ENCODE peak calls at places on chromosomes 2 and 18, in seven cellular contexts. E is A549; Y is hypothalamus; V is CD4-positive, alpha-beta memory T cell; O is endothelial cell; A is RPMI7951; D is NCI-H2081. T is an unnamed sample.
A peak's percentile ranks its signal among the peaks of the same experiment; 100 is the strongest.

GRCh38 chr2:160522951-160523700 is 29.5 kb upstream of the RBMS1 start:
- DNase-seq in V (no peak), A (peak; percentile 19), Y (no peak), O (no peak), D (no peak), E (no peak), T (no peak)

GRCh38 chr2:218783612-218784169 is 1.7 kb downstream of the CYP27A1 start:
- DNase-seq in D (no peak), Y (no peak), A (no peak), E (no peak), O (no peak), V (no peak), T (no peak)

GRCh38 chr2:25497229-25497861 is 155.6 kb upstream of the DNMT3A start:
- DNase-seq in A (no peak), V (no peak), Y (no peak), E (no peak), O (no peak), D (no peak), T (no peak)

GRCh38 chr18:31487251-31488015 is 10.5 kb upstream of the DSG2 start:
- DNase-seq in V (no peak), Y (no peak), O (no peak), D (no peak), A (peak; percentile 43), E (peak; percentile 72), T (no peak)

GRCh38 chr2:106098081-106098480 is 96.0 kb downstream of the UXS1 start:
- DNase-seq in Y (no peak), E (peak; percentile 24), D (no peak), A (no peak), O (peak; percentile 31), V (no peak), T (peak; percentile 16)

GRCh38 chr2:106956879-106957278 is 70.9 kb upstream of the ST6GAL2 start:
- DNase-seq in V (no peak), O (peak; percentile 9), E (no peak), Y (no peak), D (peak; percentile 26), A (peak; percentile 100), T (no peak)

GRCh38 chr2:177153805-177154204 is 58.8 kb upstream of the HNRNPA3 start:
- DNase-seq in E (no peak), D (no peak), O (no peak), A (no peak), V (no peak), Y (no peak), T (no peak)

GRCh38 chr2:176281267-176281666 is 12.0 kb downstream of the MTX2 start:
- DNase-seq in O (no peak), E (no peak), D (no peak), A (peak; percentile 97), Y (no peak), V (no peak), T (no peak)

GRCh38 chr2:160747771-160748170 is 254.2 kb upstream of the RBMS1 start:
- DNase-seq in A (peak; percentile 92), E (no peak), Y (no peak), O (no peak), V (no peak), D (no peak), T (no peak)

GRCh38 chr18:39341106-39341505 is 1775.5 kb upstream of the CELF4 start:
- DNase-seq in A (no peak), D (peak; percentile 85), V (no peak), E (no peak), Y (no peak), O (no peak), T (no peak)

GRCh38 chr2:46269545-46270273 is 27.5 kb upstream of the EPAS1 start:
- DNase-seq in Y (no peak), E (no peak), V (no peak), D (no peak), O (no peak), A (peak; percentile 88), T (no peak)

GRCh38 chr2:101883860-101884259 is 107.9 kb upstream of the IL1R2 start:
- DNase-seq in Y (no peak), O (no peak), A (peak; percentile 48), V (no peak), E (peak; percentile 51), D (peak; percentile 10), T (peak; percentile 31)

GRCh38 chr2:73983322-73984202 is 1.1 kb upstream of the TET3 start:
- DNase-seq in Y (no peak), D (peak; percentile 72), E (peak; percentile 44), V (peak; percentile 52), A (no peak), O (no peak), T (peak; percentile 53)

GRCh38 chr2:142842369-142842768 is 35.1 kb upstream of the KYNU start:
- DNase-seq in V (no peak), Y (no peak), D (no peak), E (no peak), A (no peak), O (no peak), T (no peak)

GRCh38 chr2:102698369-102699111 is 63.3 kb upstream of the TMEM182 start:
- DNase-seq in A (peak; percentile 33), O (no peak), E (no peak), V (no peak), D (no peak), Y (no peak), T (peak; percentile 14)

GRCh38 chr2:239116456-239117246 is 268.8 kb downstream of the TWIST2 start:
- DNase-seq in V (no peak), A (no peak), Y (no peak), O (no peak), D (no peak), E (no peak), T (no peak)

GRCh38 chr2:169301596-169302330 is 60.6 kb downstream of the LRP2 start:
- DNase-seq in O (no peak), E (no peak), A (no peak), D (no peak), V (no peak), Y (no peak), T (no peak)

GRCh38 chr2:53969285-53970094 is 1.3 kb downstream of the PSME4 start:
- DNase-seq in D (peak; percentile 44), Y (no peak), E (peak; percentile 81), V (peak; percentile 58), A (peak; percentile 73), O (no peak), T (peak; percentile 55)

GRCh38 chr2:58045580-58046334 is 849 bp upstream of the VRK2 start:
- DNase-seq in A (no peak), O (no peak), E (no peak), Y (no peak), V (no peak), D (no peak), T (peak; percentile 18)

GRCh38 chr18:47756364-47757016 is 174.0 kb downstream of the SMAD2 start:
- DNase-seq in Y (peak; percentile 7), V (no peak), D (peak; percentile 62), O (peak; percentile 84), A (peak; percentile 34), E (peak; percentile 64), T (peak; percentile 73)

GRCh38 chr2:197011777-197012641 is 85.5 kb upstream of the PGAP1 start:
- DNase-seq in A (peak; percentile 62), O (peak; percentile 20), E (peak; percentile 67), Y (no peak), V (no peak), D (peak; percentile 63), T (peak; percentile 52)

GRCh38 chr2:154158101-154158500 is 286.4 kb downstream of the GALNT13 start:
- DNase-seq in D (no peak), V (no peak), A (no peak), E (peak; percentile 11), Y (no peak), O (no peak), T (no peak)

GRCh38 chr2:189558516-189559263 is 21.9 kb downstream of the SLC40A1 start:
- DNase-seq in D (no peak), O (no peak), V (no peak), A (no peak), Y (no peak), E (no peak), T (no peak)

GRCh38 chr2:32719933-32720716 is 92.3 kb downstream of the TTC27 start:
- DNase-seq in V (no peak), E (no peak), D (no peak), O (no peak), Y (no peak), A (no peak), T (no peak)

GRCh38 chr2:239912938-239913631 is 112.1 kb downstream of the NDUFA10 start:
- DNase-seq in Y (no peak), V (no peak), A (no peak), D (no peak), O (no peak), E (no peak), T (no peak)

GRCh38 chr2:75292826-75293225 is 93.5 kb upstream of the TACR1 start:
- DNase-seq in E (no peak), O (no peak), A (peak; percentile 74), V (no peak), D (no peak), Y (no peak), T (no peak)

GRCh38 chr2:223947711-223948205 is 2.6 kb upstream of the WDFY1 start:
- DNase-seq in Y (no peak), E (peak; percentile 29), O (no peak), D (no peak), V (no peak), A (no peak), T (no peak)

GRCh38 chr2:15169326-15170038 is 391.7 kb downstream of the NBAS start:
- DNase-seq in A (peak; percentile 94), Y (no peak), E (peak; percentile 59), V (no peak), D (no peak), O (no peak), T (no peak)

GRCh38 chr2:70982971-70983370 is 4.5 kb downstream of the ANKRD53 start:
- DNase-seq in A (no peak), Y (no peak), V (no peak), E (no peak), D (no peak), O (no peak), T (no peak)

GRCh38 chr2:17208511-17208910 is 309.7 kb downstream of the RAD51AP2 start:
- DNase-seq in O (no peak), D (no peak), A (peak; percentile 8), E (no peak), V (no peak), Y (no peak), T (no peak)

GRCh38 chr18:24987271-24987932 is 364.6 kb downstream of the ZNF521 start:
- DNase-seq in Y (no peak), A (peak; percentile 19), E (no peak), D (no peak), O (no peak), V (no peak), T (no peak)

GRCh38 chr2:28616618-28617017 is 120.8 kb downstream of the PLB1 start:
- DNase-seq in E (no peak), V (no peak), O (no peak), Y (no peak), A (no peak), D (no peak), T (no peak)

GRCh38 chr2:16323131-16323520 is 342.5 kb downstream of the CYRIA start:
- DNase-seq in E (no peak), D (no peak), A (no peak), Y (no peak), V (no peak), O (no peak), T (no peak)

GRCh38 chr18:13220326-13220991 is 1.9 kb downstream of the LDLRAD4 start:
- DNase-seq in Y (no peak), V (no peak), E (no peak), O (no peak), D (no peak), A (no peak), T (no peak)

GRCh38 chr2:163341426-163341825 is 394.4 kb downstream of the FIGN start:
- DNase-seq in D (no peak), V (no peak), O (no peak), E (no peak), Y (no peak), A (peak; percentile 50), T (no peak)

GRCh38 chr2:146189541-146189940 is 1655.3 kb upstream of the ACVR2A start:
- DNase-seq in E (no peak), D (no peak), V (no peak), A (no peak), Y (no peak), O (no peak), T (no peak)

T was measured in RPMI8226.